ENCODE peak calls at places on chromosomes 7 and 10, in nine cellular contexts. U is pancreas, H is A549, M is IMR-90, Q is dorsolateral prefrontal cortex, S is transverse colon, E is endodermal cell, K is cardiac muscle cell, B is thyroid gland. L is an unnamed sample.

GRCh38 chr7:150464962-150465361 is 14.5 kb downstream of the GIMAP8 start:
- DNase-seq in U (no peak), H (no peak), M (no peak), Q (no peak), S (no peak), E (no peak), K (no peak), B (no peak), L (no peak)

GRCh38 chr10:20949967-20950366 is 52.9 kb upstream of the NEBL start:
- DNase-seq in U (no peak), H (no peak), M (no peak), Q (no peak), S (no peak), E (no peak), K (no peak), B (no peak), L (no peak)

GRCh38 chr7:85600425-85600824 is 413.6 kb upstream of the SEMA3D start:
- DNase-seq in U (no peak), H (no peak), M (peak), Q (no peak), S (no peak), E (peak), K (peak), B (no peak), L (no peak)

GRCh38 chr7:66696774-66697191 is 43.8 kb upstream of the RABGEF1 start:
- DNase-seq in U (no peak), H (peak), M (peak), Q (no peak), S (no peak), E (no peak), K (peak), B (no peak), L (no peak)

GRCh38 chr10:22158426-22158825 is 59.4 kb downstream of the EBLN1 start:
- DNase-seq in U (no peak), H (no peak), M (no peak), Q (no peak), S (no peak), E (no peak), K (peak), B (peak), L (no peak)

GRCh38 chr10:78556700-78557432 is 511.9 kb upstream of the ZMIZ1 start:
- DNase-seq in U (no peak), H (no peak), M (no peak), Q (no peak), S (no peak), E (peak), K (no peak), B (no peak), L (no peak)

GRCh38 chr7:131040467-131040932 is 287.2 kb upstream of the MKLN1 start:
- DNase-seq in U (no peak), H (peak), M (peak), Q (peak), S (peak), E (peak), K (peak), B (peak), L (peak)

GRCh38 chr10:33139191-33139646 is 181.2 kb upstream of the ITGB1 start:
- DNase-seq in U (no peak), H (peak), M (no peak), Q (no peak), S (no peak), E (no peak), K (no peak), B (peak), L (no peak)

GRCh38 chr10:52443419-52444388 is 129.6 kb downstream of the DKK1 start:
- DNase-seq in U (no peak), H (peak), M (peak), Q (no peak), S (no peak), E (no peak), K (peak), B (no peak), L (no peak)

GRCh38 chr7:2409745-2410414 is 6.5 kb downstream of the CHST12 start:
- DNase-seq in U (no peak), H (no peak), M (no peak), Q (no peak), S (no peak), E (no peak), K (no peak), B (no peak), L (no peak)

GRCh38 chr10:12503311-12503710 is 154.0 kb downstream of the CAMK1D start:
- DNase-seq in U (no peak), H (no peak), M (no peak), Q (no peak), S (peak), E (peak), K (no peak), B (peak), L (no peak)

GRCh38 chr7:36153571-36154097 is 580 bp downstream of the EEPD1 start:
- DNase-seq in U (peak), H (no peak), M (no peak), Q (no peak), S (no peak), E (no peak), K (peak), B (no peak), L (no peak)

GRCh38 chr7:27185013-27185707 is at the start of gene HOXA11:
- DNase-seq in U (peak), H (no peak), M (peak), Q (no peak), S (peak), E (peak), K (no peak), B (no peak), L (peak)

GRCh38 chr10:11424456-11425287 is 186.8 kb downstream of the USP6NL start:
- DNase-seq in U (peak), H (peak), M (peak), Q (peak), S (peak), E (peak), K (peak), B (peak), L (peak)

GRCh38 chr10:62052276-62052675 is 150.8 kb downstream of the ARID5B start:
- DNase-seq in U (no peak), H (no peak), M (no peak), Q (no peak), S (no peak), E (no peak), K (no peak), B (no peak), L (no peak)

GRCh38 chr7:144738708-144739314 is 97.0 kb downstream of the TPK1 start:
- DNase-seq in U (no peak), H (peak), M (no peak), Q (no peak), S (no peak), E (no peak), K (peak), B (no peak), L (no peak)

GRCh38 chr10:93554760-93555432 is 11.6 kb upstream of the FFAR4 start:
- DNase-seq in U (peak), H (peak), M (peak), Q (peak), S (peak), E (peak), K (peak), B (peak), L (peak)

GRCh38 chr7:128755816-128756476 is 16.8 kb downstream of the CALU start:
- DNase-seq in U (no peak), H (no peak), M (peak), Q (no peak), S (no peak), E (no peak), K (peak), B (no peak), L (no peak)

GRCh38 chr10:77111611-77112550 is 525.7 kb downstream of the KCNMA1 start:
- DNase-seq in U (no peak), H (peak), M (peak), Q (no peak), S (no peak), E (peak), K (peak), B (no peak), L (peak)

GRCh38 chr10:14653271-14654161 is 121.2 kb downstream of the FAM107B start:
- DNase-seq in U (peak), H (peak), M (peak), Q (no peak), S (no peak), E (peak), K (peak), B (peak), L (peak)

GRCh38 chr7:120398284-120399000 is 125.5 kb downstream of the KCND2 start:
- DNase-seq in U (no peak), H (no peak), M (no peak), Q (no peak), S (no peak), E (no peak), K (no peak), B (no peak), L (no peak)

GRCh38 chr7:20228654-20229053 is 11.5 kb upstream of the MACC1 start:
- DNase-seq in U (no peak), H (no peak), M (no peak), Q (no peak), S (no peak), E (no peak), K (no peak), B (no peak), L (no peak)

GRCh38 chr7:36287371-36288241 is 102.1 kb upstream of the ANLN start:
- DNase-seq in U (no peak), H (peak), M (no peak), Q (no peak), S (no peak), E (peak), K (no peak), B (no peak), L (peak)

GRCh38 chr7:4058158-4058557 is 623.9 kb upstream of the FOXK1 start:
- DNase-seq in U (no peak), H (no peak), M (peak), Q (no peak), S (no peak), E (no peak), K (no peak), B (no peak), L (no peak)

GRCh38 chr7:36001546-36001945 is 151.5 kb upstream of the EEPD1 start:
- DNase-seq in U (no peak), H (no peak), M (peak), Q (no peak), S (no peak), E (no peak), K (no peak), B (no peak), L (no peak)

GRCh38 chr10:308101-308500 is 172.8 kb downstream of the ZMYND11 start:
- DNase-seq in U (no peak), H (no peak), M (no peak), Q (no peak), S (no peak), E (no peak), K (no peak), B (no peak), L (no peak)

DNA sequence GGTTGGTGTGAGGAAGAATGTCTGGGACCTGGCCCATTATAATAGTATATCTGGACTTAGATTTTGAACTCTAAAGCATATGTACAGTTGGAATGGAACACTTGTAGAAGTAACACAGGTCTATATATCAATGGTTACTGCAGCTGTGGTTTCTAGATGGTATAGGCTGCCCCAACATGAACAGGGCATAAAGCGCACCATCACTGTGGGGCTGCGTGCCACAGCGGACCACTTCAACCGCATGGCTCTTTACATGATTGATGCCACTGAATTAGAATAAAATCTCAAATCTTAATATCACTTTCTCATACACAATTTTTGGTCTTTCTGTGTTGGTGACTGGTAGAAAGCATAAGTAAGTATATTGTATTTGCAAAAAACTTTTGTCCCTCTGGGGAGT is 59.5 kb downstream of the KLRG2 start:
- DNase-seq in U (no peak), H (no peak), M (no peak), Q (no peak), S (no peak), E (no peak), K (no peak), B (no peak), L (no peak)
- TF ChIP-seq CTCF in U (no peak), H (no peak), M (no peak), Q (no peak), S (no peak), E (no peak), K (no peak), B (no peak), L (no peak)

GRCh38 chr10:2619472-2619871 is 447.9 kb upstream of the PFKP start:
- DNase-seq in U (no peak), H (peak), M (no peak), Q (no peak), S (no peak), E (peak), K (no peak), B (no peak), L (peak)
- TF ChIP-seq CTCF in U (no peak), H (peak), M (no peak), Q (no peak), S (no peak), E (peak), K (no peak), B (peak), L (peak)

GRCh38 chr10:100518761-100519241 is 860 bp downstream of the SEC31B start:
- DNase-seq in U (peak), H (peak), M (peak), Q (peak), S (peak), E (peak), K (peak), B (peak), L (peak)
- TF ChIP-seq CTCF in U (peak), H (peak), M (peak), Q (peak), S (peak), E (peak), K (peak), B (peak), L (peak)

DNA sequence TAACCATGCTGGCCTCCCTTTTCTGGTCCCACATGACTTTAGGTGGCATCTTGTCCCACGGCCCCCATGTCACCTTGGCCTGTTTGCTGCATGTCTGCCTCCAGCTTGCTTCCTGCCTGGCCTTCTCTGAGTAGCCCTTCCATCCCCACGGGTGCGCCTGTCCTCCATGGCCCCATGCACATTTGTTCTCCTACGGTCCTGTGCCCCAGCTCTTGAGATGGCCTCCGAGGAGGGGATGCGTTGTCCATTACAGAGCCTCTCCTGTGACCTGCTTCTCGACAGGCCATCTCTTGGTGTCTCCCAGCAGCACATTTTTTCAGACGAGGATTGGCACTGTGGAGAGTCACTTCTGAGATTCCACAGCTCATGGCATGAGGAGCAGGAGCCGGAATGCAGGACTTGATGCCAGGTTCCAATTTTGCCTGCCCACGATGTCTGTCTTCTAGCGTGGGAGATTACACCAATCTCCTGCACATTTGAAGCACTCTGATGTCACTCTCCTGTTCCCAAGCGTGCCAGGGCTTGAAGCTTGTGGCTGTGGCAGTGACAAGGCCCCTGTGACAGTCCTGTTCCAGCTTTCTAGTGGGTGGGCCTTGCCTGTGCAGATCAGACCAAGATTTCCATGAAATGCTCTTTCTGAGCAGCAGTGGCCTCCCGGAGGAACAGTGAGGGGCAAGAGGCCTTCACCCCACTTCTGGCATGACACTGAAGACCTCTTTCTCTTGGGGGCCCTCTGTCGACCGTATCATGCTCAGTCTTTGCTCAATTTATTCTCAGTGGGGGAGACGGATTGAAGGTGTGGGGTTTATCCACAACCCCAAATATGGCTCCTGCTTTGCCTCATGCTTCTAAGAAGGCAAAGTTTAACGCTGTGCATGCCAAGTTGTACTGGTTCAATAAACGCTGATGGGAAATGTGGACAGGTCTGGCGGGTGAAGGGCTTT is 13.4 kb downstream of the WDFY4 start:
- DNase-seq in U (no peak), H (no peak), M (no peak), Q (peak), S (no peak), E (peak), K (no peak), B (no peak), L (no peak)
- TF ChIP-seq CTCF in U (no peak), H (no peak), M (no peak), Q (no peak), S (no peak), E (no peak), K (no peak), B (no peak), L (no peak)

DNA sequence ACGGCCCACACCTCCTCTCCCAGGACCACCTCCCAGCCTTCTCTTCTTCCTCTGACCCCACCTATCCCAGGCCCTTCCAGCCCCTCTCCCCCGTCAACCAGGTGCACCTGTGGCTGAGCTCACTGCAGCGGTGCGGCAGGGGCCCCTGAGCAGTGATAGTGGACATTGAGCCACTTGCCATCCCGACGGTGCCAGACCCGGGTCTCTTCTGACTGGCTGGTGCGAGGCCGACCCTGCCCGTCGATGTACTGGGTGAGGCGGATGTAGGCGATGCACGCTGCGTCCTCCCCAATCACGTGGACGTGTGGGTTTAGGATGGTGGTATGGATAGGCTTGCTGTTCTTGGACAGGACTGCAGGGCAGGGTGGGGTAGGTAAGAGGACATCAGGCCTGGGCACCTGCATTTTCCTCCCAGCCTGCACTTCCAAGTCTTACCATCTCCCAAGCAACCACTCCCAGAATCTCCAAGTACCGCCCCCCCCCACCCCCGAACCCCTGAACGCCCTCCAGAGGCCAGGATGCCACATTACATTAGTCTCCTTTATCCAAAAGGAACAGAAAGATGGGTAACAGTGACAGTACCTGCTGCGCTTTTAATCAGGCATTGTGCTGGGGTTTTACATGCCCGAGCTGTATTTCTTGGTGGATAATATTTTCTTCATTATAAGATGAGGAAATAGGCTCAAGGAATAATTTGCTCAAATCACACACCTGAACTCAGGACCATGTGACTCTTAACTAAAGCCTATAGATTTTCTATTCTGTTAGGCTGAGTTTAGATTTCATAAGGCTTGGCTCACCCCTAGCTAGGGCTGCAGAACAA is 3.7 kb upstream of the NDST2 start:
- DNase-seq in U (no peak), H (peak), M (no peak), Q (no peak), S (no peak), E (peak), K (no peak), B (no peak), L (no peak)
- TF ChIP-seq CTCF in U (no peak), H (peak), M (peak), Q (peak), S (peak), E (peak), K (no peak), B (no peak), L (peak)

GRCh38 chr7:30029696-30030095 is 1.5 kb downstream of the PLEKHA8 start:
- DNase-seq in U (no peak), H (no peak), M (no peak), Q (no peak), S (no peak), E (peak), K (peak), B (no peak), L (no peak)
- TF ChIP-seq CTCF in U (no peak), H (no peak), M (no peak), Q (no peak), S (no peak), E (peak), K (no peak), B (no peak), L (no peak)

L was measured in nephron progenitor cell.